ENCODE peak calls at places on chromosomes 2 and 18, in seven cellular contexts. B, K, C, G, D, L and Z are unnamed samples.

GRCh38 chr2:48714240-48714639 is 41.3 kb downstream of the LHCGR start:
- DNase-seq in C (no peak), L (peak), G (no peak), D (no peak), K (no peak), B (no peak), Z (no peak)

GRCh38 chr2:15747698-15748471 is 156.2 kb downstream of the DDX1 start:
- DNase-seq in C (no peak), L (no peak), B (peak), D (no peak), G (no peak), K (peak), Z (no peak)

GRCh38 chr2:140786585-140786984 is 1344.2 kb downstream of the LRP1B start:
- DNase-seq in D (no peak), G (no peak), L (no peak), C (no peak), B (peak), K (no peak), Z (no peak)

GRCh38 chr2:238259085-238260020 is 19.5 kb upstream of the HES6 start:
- DNase-seq in B (no peak), K (no peak), L (no peak), G (no peak), D (no peak), C (no peak), Z (peak)

GRCh38 chr2:186518945-186519344 is 32.9 kb downstream of the ZC3H15 start:
- DNase-seq in L (peak), D (no peak), K (no peak), C (no peak), B (no peak), G (no peak), Z (no peak)

GRCh38 chr2:135252805-135253458 is 200.8 kb downstream of the RAB3GAP1 start:
- DNase-seq in L (no peak), C (no peak), B (peak), D (no peak), K (no peak), G (no peak), Z (no peak)

GRCh38 chr2:127153691-127154158 is 46.8 kb upstream of the BIN1 start:
- DNase-seq in B (no peak), L (peak), D (no peak), C (no peak), G (no peak), K (no peak), Z (no peak)

GRCh38 chr18:30358545-30358944 is 684.0 kb downstream of the DSC3 start:
- DNase-seq in C (no peak), G (no peak), L (peak), B (no peak), D (no peak), K (no peak), Z (no peak)

GRCh38 chr2:176297067-176297466 is 27.8 kb downstream of the MTX2 start:
- DNase-seq in C (peak), K (no peak), G (no peak), B (no peak), D (peak), L (no peak), Z (no peak)

GRCh38 chr18:26931659-26932058 is 66.2 kb upstream of the AQP4 start:
- DNase-seq in L (no peak), B (no peak), C (no peak), K (no peak), D (no peak), G (no peak), Z (no peak)

GRCh38 chr2:74206180-74206688 is 7.8 kb downstream of the MTHFD2 start:
- DNase-seq in D (no peak), K (no peak), G (no peak), L (peak), B (no peak), C (peak), Z (peak)

GRCh38 chr18:7566244-7566586 is 901 bp upstream of the PTPRM start:
- DNase-seq in B (no peak), K (no peak), D (no peak), C (no peak), G (no peak), L (no peak), Z (no peak)

GRCh38 chr18:72986103-72986502 is 118.3 kb upstream of the NETO1 start:
- DNase-seq in L (no peak), D (no peak), G (no peak), C (no peak), B (no peak), K (no peak), Z (no peak)
- TF ChIP-seq EZH2phosphoT487 in L (no peak), D (no peak), G (no peak), C (no peak), B (no peak), K (no peak), Z (no peak)

GRCh38 chr18:75167759-75168211 is 41.2 kb downstream of the PTGR3 start:
- DNase-seq in B (no peak), D (no peak), C (no peak), G (no peak), L (peak), K (no peak), Z (no peak)
- TF ChIP-seq EZH2phosphoT487 in B (no peak), D (no peak), C (no peak), G (no peak), L (no peak), K (no peak), Z (no peak)

GRCh38 chr2:221198309-221198708 is 373.8 kb downstream of the EPHA4 start:
- DNase-seq in D (no peak), C (no peak), L (no peak), K (no peak), G (no peak), B (no peak), Z (no peak)
- TF ChIP-seq EZH2phosphoT487 in D (no peak), C (no peak), L (no peak), K (no peak), G (no peak), B (no peak), Z (no peak)

GRCh38 chr2:25608718-25609117 is 64.7 kb downstream of the DTNB start:
- DNase-seq in G (no peak), D (no peak), L (no peak), C (no peak), K (no peak), B (no peak), Z (no peak)
- TF ChIP-seq EZH2phosphoT487 in G (no peak), D (no peak), L (no peak), C (no peak), K (no peak), B (no peak), Z (no peak)

GRCh38 chr2:201257381-201257940 is 2.9 kb upstream of the CASP8 start:
- DNase-seq in L (no peak), G (peak), D (no peak), K (no peak), B (no peak), C (peak), Z (peak)
- TF ChIP-seq EZH2phosphoT487 in L (no peak), G (no peak), D (no peak), K (no peak), B (no peak), C (no peak), Z (no peak)

GRCh38 chr2:18346364-18346763 is 214.1 kb downstream of the RDH14 start:
- DNase-seq in C (no peak), B (no peak), K (no peak), G (no peak), D (no peak), L (no peak), Z (no peak)
- TF ChIP-seq EZH2phosphoT487 in C (no peak), B (no peak), K (no peak), G (no peak), D (no peak), L (no peak), Z (no peak)

GRCh38 chr18:49848115-49848514 is 34.8 kb upstream of the ACAA2 start:
- DNase-seq in G (no peak), K (no peak), C (no peak), L (no peak), B (no peak), D (no peak), Z (no peak)

GRCh38 chr18:49850636-49851035 is 37.3 kb upstream of the ACAA2 start:
- DNase-seq in C (no peak), L (no peak), D (no peak), G (no peak), K (no peak), B (no peak), Z (no peak)

GRCh38 chr18:49851624-49852023 is 38.3 kb upstream of the ACAA2 start:
- DNase-seq in D (no peak), L (no peak), G (no peak), K (no peak), B (no peak), C (no peak), Z (no peak)

GRCh38 chr18:49847524-49847923 is 34.2 kb upstream of the ACAA2 start:
- DNase-seq in C (no peak), L (no peak), K (no peak), B (no peak), D (no peak), G (no peak), Z (no peak)

DNA sequence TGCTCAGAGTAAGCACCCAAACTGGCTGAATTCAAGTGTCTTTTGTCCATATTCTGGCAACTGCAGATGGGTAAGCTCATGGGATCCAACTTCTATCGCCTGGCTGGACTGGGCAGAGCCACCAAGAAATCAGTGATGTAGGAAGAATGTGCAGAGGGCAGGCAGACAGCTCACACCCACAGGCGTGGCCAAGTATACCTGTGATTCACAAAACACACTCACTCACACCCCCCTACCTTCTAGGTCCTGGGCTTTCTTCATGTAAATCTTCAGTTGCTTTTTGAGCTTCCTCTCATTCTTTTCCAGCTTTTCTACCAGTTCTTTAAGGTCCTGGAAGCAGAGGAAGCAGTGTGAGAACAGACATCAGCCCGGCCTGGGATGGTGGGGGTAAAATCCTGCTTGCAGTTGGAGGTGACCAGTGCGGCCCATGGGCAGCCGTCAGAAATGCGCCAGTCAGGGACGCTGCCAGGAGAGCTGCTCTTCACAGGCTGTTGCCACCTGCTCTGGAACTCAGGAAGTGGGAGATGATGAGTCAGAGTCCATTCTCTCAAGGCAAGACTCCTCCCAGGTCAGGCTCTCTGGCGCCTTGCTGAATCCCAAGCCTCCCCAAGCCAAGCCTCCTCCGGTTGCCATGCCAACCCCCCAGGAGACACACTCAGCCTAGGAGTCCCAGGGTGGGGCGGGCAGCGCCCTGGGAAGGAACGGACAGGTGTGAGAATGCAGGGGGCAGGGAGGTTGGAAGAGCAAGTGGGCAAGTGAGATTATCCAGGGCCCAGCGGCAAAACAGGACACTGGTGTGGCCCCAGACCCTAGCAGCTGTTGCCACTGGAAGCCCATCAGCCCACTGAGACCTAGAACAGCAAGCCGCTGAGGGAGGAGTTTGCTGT is 36.2 kb upstream of the ACAA2 start:
- DNase-seq in G (no peak), L (peak), C (peak), K (peak), D (no peak), B (peak), Z (no peak)
- TF ChIP-seq EZH2phosphoT487 in G (no peak), L (no peak), C (no peak), K (no peak), D (no peak), B (no peak), Z (no peak)

DNA sequence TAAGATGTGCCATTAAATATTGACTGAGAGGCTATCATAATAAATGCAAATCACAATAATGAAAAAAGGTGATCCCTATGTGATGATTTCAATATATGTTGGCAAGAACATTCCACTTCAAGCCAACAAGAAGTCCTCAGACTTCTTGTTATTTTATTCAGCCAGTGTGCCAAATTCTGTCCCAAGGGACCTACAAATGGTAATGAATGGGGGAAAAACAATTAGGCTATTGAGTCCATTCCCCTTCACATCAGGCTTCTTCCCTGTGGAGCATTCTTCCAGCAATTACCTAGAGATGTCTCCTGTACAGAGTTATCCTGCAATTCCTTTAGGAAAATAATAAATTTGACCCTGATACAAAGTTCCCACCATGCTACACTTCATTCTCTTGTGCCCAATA is 144.4 kb downstream of the PIEZO2 start:
- DNase-seq in D (no peak), G (no peak), C (no peak), K (no peak), L (no peak), B (no peak), Z (no peak)
- TF ChIP-seq EZH2phosphoT487 in D (no peak), G (no peak), C (no peak), K (no peak), L (no peak), B (no peak), Z (no peak)